ENCODE peak calls at places on chromosomes 2 and 18, in nine cellular contexts. One of them, this sample, is unnamed.

GRCh38 chr18:6776193-6776592 is 46.7 kb downstream of the ARHGAP28 start:
- DNase-seq in IMR-90: peak; percentile 95
- DNase-seq in upper lobe of right lung: no peak
- DNase-seq in CD8-positive, alpha-beta T cell: no peak
- DNase-seq in heart left ventricle: no peak
- DNase-seq in HL-60: no peak
- DNase-seq in thoracic aorta: no peak
- DNase-seq in coronary artery: no peak
- DNase-seq in colonic mucosa: no peak
- DNase-seq in this sample: no peak

GRCh38 chr2:15560404-15560987 is 638 bp downstream of the NBAS start:
- DNase-seq in thoracic aorta: no peak
- DNase-seq in IMR-90: peak; percentile 27
- DNase-seq in HL-60: no peak
- DNase-seq in coronary artery: no peak
- DNase-seq in CD8-positive, alpha-beta T cell: no peak
- DNase-seq in upper lobe of right lung: no peak
- DNase-seq in heart left ventricle: no peak
- DNase-seq in colonic mucosa: peak; percentile 18
- DNase-seq in this sample: no peak

GRCh38 chr18:8314123-8314522 is 295.1 kb upstream of the RAB12 start:
- DNase-seq in CD8-positive, alpha-beta T cell: no peak
- DNase-seq in HL-60: no peak
- DNase-seq in thoracic aorta: no peak
- DNase-seq in upper lobe of right lung: no peak
- DNase-seq in heart left ventricle: no peak
- DNase-seq in colonic mucosa: no peak
- DNase-seq in coronary artery: no peak
- DNase-seq in IMR-90: peak; percentile 40
- DNase-seq in this sample: no peak

GRCh38 chr18:61183798-61184197 is 149.4 kb upstream of the CDH20 start:
- DNase-seq in CD8-positive, alpha-beta T cell: no peak
- DNase-seq in IMR-90: no peak
- DNase-seq in coronary artery: no peak
- DNase-seq in upper lobe of right lung: no peak
- DNase-seq in HL-60: no peak
- DNase-seq in colonic mucosa: no peak
- DNase-seq in thoracic aorta: no peak
- DNase-seq in heart left ventricle: no peak
- DNase-seq in this sample: no peak

GRCh38 chr2:53969285-53970094 is 1.3 kb downstream of the PSME4 start:
- DNase-seq in CD8-positive, alpha-beta T cell: no peak
- DNase-seq in colonic mucosa: peak; percentile 29
- DNase-seq in heart left ventricle: no peak
- DNase-seq in coronary artery: no peak
- DNase-seq in HL-60: no peak
- DNase-seq in IMR-90: peak; percentile 80
- DNase-seq in upper lobe of right lung: no peak
- DNase-seq in thoracic aorta: no peak
- DNase-seq in this sample: no peak

GRCh38 chr2:166234112-166234846 is 106.5 kb upstream of the SCN1A start:
- DNase-seq in thoracic aorta: no peak
- DNase-seq in upper lobe of right lung: no peak
- DNase-seq in heart left ventricle: no peak
- DNase-seq in coronary artery: no peak
- DNase-seq in colonic mucosa: no peak
- DNase-seq in HL-60: no peak
- DNase-seq in IMR-90: peak; percentile 80
- DNase-seq in CD8-positive, alpha-beta T cell: no peak
- DNase-seq in this sample: no peak

GRCh38 chr2:64143154-64144056 is 815 bp downstream of the PELI1 start:
- DNase-seq in heart left ventricle: peak; percentile 40
- DNase-seq in upper lobe of right lung: peak; percentile 74
- DNase-seq in HL-60: no peak
- DNase-seq in CD8-positive, alpha-beta T cell: peak; percentile 35
- DNase-seq in coronary artery: no peak
- DNase-seq in colonic mucosa: no peak
- DNase-seq in thoracic aorta: no peak
- DNase-seq in IMR-90: peak; percentile 34
- DNase-seq in this sample: peak; percentile 56

GRCh38 chr2:38439807-38440300 is 62.8 kb upstream of the ATL2 start:
- DNase-seq in HL-60: no peak
- DNase-seq in IMR-90: no peak
- DNase-seq in upper lobe of right lung: no peak
- DNase-seq in colonic mucosa: no peak
- DNase-seq in heart left ventricle: no peak
- DNase-seq in CD8-positive, alpha-beta T cell: no peak
- DNase-seq in coronary artery: no peak
- DNase-seq in thoracic aorta: no peak
- DNase-seq in this sample: no peak

GRCh38 chr18:22676423-22676822 is 256.7 kb upstream of the RBBP8 start:
- DNase-seq in IMR-90: peak; percentile 54
- DNase-seq in coronary artery: no peak
- DNase-seq in colonic mucosa: no peak
- DNase-seq in upper lobe of right lung: no peak
- DNase-seq in heart left ventricle: no peak
- DNase-seq in thoracic aorta: no peak
- DNase-seq in HL-60: no peak
- DNase-seq in CD8-positive, alpha-beta T cell: no peak
- DNase-seq in this sample: no peak

DNA sequence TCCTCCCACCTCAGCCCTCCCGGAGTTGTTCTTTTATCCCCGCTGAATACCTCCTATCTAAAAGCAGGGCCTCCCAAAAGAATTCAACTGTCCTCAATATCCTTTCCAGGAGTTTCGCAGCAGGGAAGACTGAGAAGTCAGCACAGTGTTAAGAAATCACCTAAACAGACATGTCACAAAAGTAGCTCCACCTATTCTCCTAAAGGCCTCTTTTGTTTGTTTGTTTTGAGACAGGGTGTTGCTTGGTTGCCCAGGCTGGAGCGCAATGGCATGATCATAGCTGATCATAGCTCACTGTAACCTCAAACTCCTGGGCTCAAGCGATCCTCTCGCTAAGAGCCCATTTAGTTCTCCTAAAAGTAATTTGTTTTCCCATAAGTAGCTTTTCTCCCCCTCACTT is 53.8 kb downstream of the TEX44 start:
- DNase-seq in thoracic aorta: no peak
- DNase-seq in upper lobe of right lung: no peak
- DNase-seq in IMR-90: no peak
- DNase-seq in coronary artery: no peak
- DNase-seq in CD8-positive, alpha-beta T cell: no peak
- DNase-seq in HL-60: no peak
- DNase-seq in heart left ventricle: no peak
- DNase-seq in colonic mucosa: no peak
- DNase-seq in this sample: no peak
- H3K27ac ChIP-seq in thoracic aorta: no peak overlapping the region
- H3K27ac ChIP-seq in upper lobe of right lung: no peak overlapping the region
- H3K27ac ChIP-seq in IMR-90: no peak overlapping the region
- H3K27ac ChIP-seq in coronary artery: no peak overlapping the region
- H3K27ac ChIP-seq in CD8-positive, alpha-beta T cell: no peak overlapping the region
- H3K27ac ChIP-seq in HL-60: no peak overlapping the region
- H3K27ac ChIP-seq in heart left ventricle: peak overlapping the region; percentile 40
- H3K27ac ChIP-seq in colonic mucosa: peak overlapping the region; percentile 30
- H3K27ac ChIP-seq in this sample: no peak overlapping the region

DNA sequence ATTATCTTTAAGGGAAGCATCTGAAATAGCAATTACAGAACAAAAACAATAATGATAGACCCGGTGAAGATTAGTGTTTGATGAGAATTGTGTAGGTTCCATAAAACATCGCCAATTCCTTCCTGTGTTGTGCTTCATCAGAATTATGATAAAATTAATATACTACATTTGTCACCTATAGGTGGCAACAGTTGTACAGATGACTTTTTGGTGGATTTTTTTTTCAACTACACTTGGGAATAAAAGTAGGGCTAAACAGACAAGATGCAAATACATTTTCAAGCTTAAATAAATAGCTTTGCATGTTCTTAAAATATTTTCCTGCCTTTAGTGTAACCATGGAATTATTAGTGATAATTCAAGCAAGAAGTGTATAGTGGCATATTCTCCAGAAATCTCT is 7.0 kb upstream of the LYPD1 start:
- DNase-seq in upper lobe of right lung: no peak
- DNase-seq in heart left ventricle: no peak
- DNase-seq in HL-60: no peak
- DNase-seq in coronary artery: no peak
- DNase-seq in thoracic aorta: no peak
- DNase-seq in colonic mucosa: no peak
- DNase-seq in IMR-90: no peak
- DNase-seq in CD8-positive, alpha-beta T cell: no peak
- DNase-seq in this sample: no peak
- TF ChIP-seq CTCF in upper lobe of right lung: no peak
- TF ChIP-seq CTCF in heart left ventricle: peak; percentile 30
- TF ChIP-seq CTCF in HL-60: no peak
- TF ChIP-seq CTCF in coronary artery: no peak
- TF ChIP-seq CTCF in thoracic aorta: no peak
- TF ChIP-seq CTCF in colonic mucosa: no peak
- TF ChIP-seq CTCF in IMR-90: peak; percentile 27
- TF ChIP-seq CTCF in CD8-positive, alpha-beta T cell: no peak
- TF ChIP-seq CTCF in this sample: no peak

GRCh38 chr2:62469114-62469513 is 36.9 kb downstream of the TMEM17 start:
- DNase-seq in coronary artery: no peak
- DNase-seq in heart left ventricle: no peak
- DNase-seq in thoracic aorta: no peak
- DNase-seq in IMR-90: no peak
- DNase-seq in CD8-positive, alpha-beta T cell: no peak
- DNase-seq in HL-60: no peak
- DNase-seq in upper lobe of right lung: no peak
- DNase-seq in colonic mucosa: no peak
- DNase-seq in this sample: no peak

GRCh38 chr2:62466501-62466854 is 39.5 kb downstream of the TMEM17 start:
- DNase-seq in HL-60: no peak
- DNase-seq in coronary artery: peak; percentile 63
- DNase-seq in CD8-positive, alpha-beta T cell: no peak
- DNase-seq in heart left ventricle: no peak
- DNase-seq in IMR-90: no peak
- DNase-seq in thoracic aorta: no peak
- DNase-seq in colonic mucosa: no peak
- DNase-seq in upper lobe of right lung: no peak
- DNase-seq in this sample: no peak

GRCh38 chr2:62467100-62467474 is 38.9 kb downstream of the TMEM17 start:
- DNase-seq in coronary artery: no peak
- DNase-seq in CD8-positive, alpha-beta T cell: no peak
- DNase-seq in HL-60: no peak
- DNase-seq in IMR-90: no peak
- DNase-seq in upper lobe of right lung: no peak
- DNase-seq in colonic mucosa: no peak
- DNase-seq in heart left ventricle: no peak
- DNase-seq in thoracic aorta: no peak
- DNase-seq in this sample: no peak

GRCh38 chr2:62465741-62466500 is 40.1 kb downstream of the TMEM17 start:
- DNase-seq in thoracic aorta: no peak
- DNase-seq in coronary artery: peak; percentile 55
- DNase-seq in upper lobe of right lung: no peak
- DNase-seq in IMR-90: no peak
- DNase-seq in HL-60: no peak
- DNase-seq in heart left ventricle: no peak
- DNase-seq in colonic mucosa: no peak
- DNase-seq in CD8-positive, alpha-beta T cell: no peak
- DNase-seq in this sample: no peak

DNA sequence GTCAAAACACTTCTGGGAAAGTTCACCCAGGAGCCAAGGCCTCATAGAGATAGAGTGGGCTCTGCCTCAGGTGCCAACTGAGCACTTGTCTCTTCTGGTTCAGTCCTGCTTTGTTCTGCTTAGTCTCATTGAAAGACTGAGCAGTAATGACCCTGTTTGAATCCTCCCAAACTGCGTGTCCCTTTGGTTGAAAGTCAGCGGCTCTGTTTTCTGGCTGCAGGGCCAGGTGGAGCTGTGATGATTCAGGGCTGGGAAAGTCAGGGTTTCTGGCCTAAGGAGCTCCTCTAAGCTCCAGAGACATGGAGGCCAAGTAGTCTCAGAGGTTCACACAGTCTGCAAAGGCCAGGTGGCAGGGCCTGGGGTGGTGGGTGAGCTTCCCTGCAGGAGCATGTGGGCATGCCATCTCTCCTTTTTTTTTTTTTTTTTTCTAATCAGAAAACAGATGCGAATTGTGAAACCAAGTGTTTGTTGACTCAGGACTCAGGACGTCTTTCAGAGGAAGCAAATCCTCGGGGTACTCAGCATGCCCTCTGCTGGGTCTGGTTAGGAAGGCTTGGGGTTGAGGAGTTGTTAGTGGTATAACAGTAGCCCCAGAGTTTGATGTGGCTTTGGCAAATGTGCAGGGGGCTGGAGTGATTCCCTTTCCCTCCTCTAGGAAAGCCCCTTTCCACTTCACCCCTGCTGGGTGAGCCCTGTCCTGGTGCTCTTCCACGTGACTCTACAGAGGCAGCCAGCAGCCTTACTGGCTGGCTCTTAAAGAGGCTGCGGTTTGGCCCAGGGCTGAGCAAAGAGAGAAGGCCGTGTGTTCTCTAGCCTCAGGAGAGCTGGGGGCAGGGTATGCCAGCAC is 38.3 kb downstream of the TMEM17 start:
- DNase-seq in IMR-90: no peak
- DNase-seq in HL-60: no peak
- DNase-seq in upper lobe of right lung: no peak
- DNase-seq in coronary artery: no peak
- DNase-seq in CD8-positive, alpha-beta T cell: no peak
- DNase-seq in colonic mucosa: no peak
- DNase-seq in heart left ventricle: no peak
- DNase-seq in thoracic aorta: no peak
- DNase-seq in this sample: peak; percentile 57
- H3K4me3 ChIP-seq in IMR-90: no peak overlapping the region
- H3K4me3 ChIP-seq in HL-60: no peak overlapping the region
- H3K4me3 ChIP-seq in upper lobe of right lung: no peak overlapping the region
- H3K4me3 ChIP-seq in coronary artery: no peak overlapping the region
- H3K4me3 ChIP-seq in CD8-positive, alpha-beta T cell: no peak overlapping the region
- H3K4me3 ChIP-seq in colonic mucosa: no peak overlapping the region
- H3K4me3 ChIP-seq in heart left ventricle: no peak overlapping the region
- H3K4me3 ChIP-seq in thoracic aorta: no peak overlapping the region
- H3K4me3 ChIP-seq in this sample: no peak overlapping the region

GRCh38 chr18:76824136-76824676 is 1.8 kb downstream of the ZNF236 start:
- DNase-seq in upper lobe of right lung: no peak
- DNase-seq in HL-60: no peak
- DNase-seq in IMR-90: no peak
- DNase-seq in coronary artery: no peak
- DNase-seq in colonic mucosa: no peak
- DNase-seq in thoracic aorta: no peak
- DNase-seq in heart left ventricle: no peak
- DNase-seq in CD8-positive, alpha-beta T cell: no peak
- DNase-seq in this sample: no peak

GRCh38 chr18:76823574-76823973 is 1.2 kb downstream of the ZNF236 start:
- DNase-seq in upper lobe of right lung: peak; percentile 71
- DNase-seq in HL-60: no peak
- DNase-seq in heart left ventricle: no peak
- DNase-seq in CD8-positive, alpha-beta T cell: no peak
- DNase-seq in colonic mucosa: peak; percentile 37
- DNase-seq in IMR-90: peak; percentile 15
- DNase-seq in thoracic aorta: no peak
- DNase-seq in coronary artery: peak; percentile 76
- DNase-seq in this sample: peak; percentile 61

GRCh38 chr18:76821875-76822509 is 365 bp upstream of the ZNF236 start:
- DNase-seq in heart left ventricle: peak; percentile 58
- DNase-seq in IMR-90: peak; percentile 35
- DNase-seq in upper lobe of right lung: peak; percentile 83
- DNase-seq in HL-60: peak; percentile 65
- DNase-seq in colonic mucosa: peak; percentile 64
- DNase-seq in CD8-positive, alpha-beta T cell: peak; percentile 68
- DNase-seq in thoracic aorta: no peak
- DNase-seq in coronary artery: no peak
- DNase-seq in this sample: peak; percentile 75

GRCh38 chr18:76822510-76823165 is at the start of gene ZNF236:
- DNase-seq in upper lobe of right lung: peak; percentile 90
- DNase-seq in IMR-90: peak; percentile 77
- DNase-seq in coronary artery: no peak
- DNase-seq in thoracic aorta: no peak
- DNase-seq in CD8-positive, alpha-beta T cell: peak; percentile 68
- DNase-seq in colonic mucosa: peak; percentile 61
- DNase-seq in heart left ventricle: peak; percentile 85
- DNase-seq in HL-60: peak; percentile 78
- DNase-seq in this sample: peak; percentile 82

GRCh38 chr18:76823166-76823539 is 796 bp downstream of the ZNF236 start:
- DNase-seq in heart left ventricle: no peak
- DNase-seq in coronary artery: no peak
- DNase-seq in IMR-90: no peak
- DNase-seq in HL-60: no peak
- DNase-seq in upper lobe of right lung: peak; percentile 73
- DNase-seq in thoracic aorta: no peak
- DNase-seq in CD8-positive, alpha-beta T cell: no peak
- DNase-seq in colonic mucosa: peak; percentile 25
- DNase-seq in this sample: peak; percentile 61
- H3K27ac ChIP-seq in heart left ventricle: peak overlapping the region; percentile 97
- H3K27ac ChIP-seq in coronary artery: peak overlapping the region; percentile 98
- H3K27ac ChIP-seq in IMR-90: peak overlapping the region; percentile 62
- H3K27ac ChIP-seq in HL-60: peak overlapping the region; percentile 73
- H3K27ac ChIP-seq in upper lobe of right lung: peak overlapping the region; percentile 83
- H3K27ac ChIP-seq in thoracic aorta: peak overlapping the region; percentile 77
- H3K27ac ChIP-seq in CD8-positive, alpha-beta T cell: peak overlapping the region; percentile 27
- H3K27ac ChIP-seq in colonic mucosa: peak overlapping the region; percentile 67
- H3K27ac ChIP-seq in this sample: peak overlapping the region; percentile 87